ENCODE peak calls at places on chromosomes 5 and 9, in five cellular contexts. One of them, this sample, is unnamed.

GRCh38 chr9:104794070-104794469 is 30.1 kb downstream of the NIPSNAP3B start:
- DNase-seq in IMR-90: no peak
- DNase-seq in dorsolateral prefrontal cortex: no peak
- DNase-seq in psoas muscle: no peak
- DNase-seq in RWPE1: no peak
- DNase-seq in this sample: no peak

GRCh38 chr9:116565986-116566385 is 121.1 kb upstream of the TRIM32 start:
- DNase-seq in IMR-90: no peak
- DNase-seq in dorsolateral prefrontal cortex: no peak
- DNase-seq in psoas muscle: no peak
- DNase-seq in RWPE1: no peak
- DNase-seq in this sample: no peak

GRCh38 chr9:18360005-18360404 is 113.9 kb upstream of the ADAMTSL1 start:
- DNase-seq in IMR-90: no peak
- DNase-seq in dorsolateral prefrontal cortex: no peak
- DNase-seq in psoas muscle: no peak
- DNase-seq in RWPE1: no peak
- DNase-seq in this sample: no peak

GRCh38 chr5:119708076-119708790 is 78.9 kb downstream of the FAM170A start:
- DNase-seq in IMR-90: no peak
- DNase-seq in dorsolateral prefrontal cortex: no peak
- DNase-seq in psoas muscle: no peak
- DNase-seq in RWPE1: no peak
- DNase-seq in this sample: no peak

GRCh38 chr9:71509054-71509453 is 259.3 kb downstream of the CEMIP2 start:
- DNase-seq in IMR-90: no peak
- DNase-seq in dorsolateral prefrontal cortex: no peak
- DNase-seq in psoas muscle: no peak
- DNase-seq in RWPE1: no peak
- DNase-seq in this sample: no peak

GRCh38 chr9:89372230-89372816 is 54.0 kb downstream of the SECISBP2 start:
- DNase-seq in IMR-90: no peak
- DNase-seq in dorsolateral prefrontal cortex: no peak
- DNase-seq in psoas muscle: no peak
- DNase-seq in RWPE1: no peak
- DNase-seq in this sample: no peak

GRCh38 chr5:56951131-56951945 is 585 bp downstream of the MIER3 start:
- DNase-seq in IMR-90: no peak
- DNase-seq in dorsolateral prefrontal cortex: no peak
- DNase-seq in psoas muscle: peak
- DNase-seq in RWPE1: peak
- DNase-seq in this sample: no peak

GRCh38 chr5:142584843-142585242 is 101.0 kb downstream of the FGF1 start:
- DNase-seq in IMR-90: no peak
- DNase-seq in dorsolateral prefrontal cortex: no peak
- DNase-seq in psoas muscle: no peak
- DNase-seq in RWPE1: no peak
- DNase-seq in this sample: no peak

GRCh38 chr5:154189256-154189818 is 1.2 kb upstream of the GALNT10 start:
- DNase-seq in IMR-90: no peak
- DNase-seq in dorsolateral prefrontal cortex: no peak
- DNase-seq in psoas muscle: no peak
- DNase-seq in RWPE1: no peak
- DNase-seq in this sample: peak

GRCh38 chr5:135229679-135230132 is 169.3 kb downstream of the MACROH2A1 start:
- DNase-seq in IMR-90: no peak
- DNase-seq in dorsolateral prefrontal cortex: no peak
- DNase-seq in psoas muscle: no peak
- DNase-seq in RWPE1: no peak
- DNase-seq in this sample: peak

GRCh38 chr5:135228236-135228635 is 170.8 kb downstream of the MACROH2A1 start:
- DNase-seq in IMR-90: no peak
- DNase-seq in dorsolateral prefrontal cortex: no peak
- DNase-seq in psoas muscle: no peak
- DNase-seq in RWPE1: no peak
- DNase-seq in this sample: peak

GRCh38 chr5:135230326-135230925 is 168.6 kb downstream of the MACROH2A1 start:
- DNase-seq in IMR-90: peak
- DNase-seq in dorsolateral prefrontal cortex: peak
- DNase-seq in psoas muscle: peak
- DNase-seq in RWPE1: no peak
- DNase-seq in this sample: peak

GRCh38 chr5:135227064-135228022 is 171.7 kb downstream of the MACROH2A1 start:
- DNase-seq in IMR-90: no peak
- DNase-seq in dorsolateral prefrontal cortex: no peak
- DNase-seq in psoas muscle: no peak
- DNase-seq in RWPE1: no peak
- DNase-seq in this sample: no peak

DNA sequence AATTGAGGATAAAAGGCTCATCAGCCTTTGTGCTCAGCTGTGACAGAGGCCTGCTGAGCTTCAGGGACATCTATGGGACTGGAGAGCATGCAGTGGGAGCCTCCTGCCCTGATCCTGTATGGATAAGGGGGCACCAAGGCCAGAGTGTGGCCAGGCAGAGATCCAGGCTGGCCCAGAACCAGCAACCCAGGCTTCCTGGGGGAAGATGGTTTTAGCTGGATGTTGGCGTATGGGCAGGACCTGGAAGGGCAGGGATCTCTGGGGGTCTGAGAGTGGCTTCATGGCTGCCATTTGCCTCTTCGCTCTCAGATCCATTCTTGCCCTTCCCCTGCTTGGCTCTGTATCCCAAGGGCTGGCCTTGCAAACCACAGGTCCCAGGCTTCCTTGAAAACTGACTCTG is 169.9 kb downstream of the MACROH2A1 start:
- DNase-seq in IMR-90: no peak
- DNase-seq in dorsolateral prefrontal cortex: no peak
- DNase-seq in psoas muscle: no peak
- DNase-seq in RWPE1: no peak
- DNase-seq in this sample: peak
- H3K27ac ChIP-seq in IMR-90: no peak
- H3K27ac ChIP-seq in dorsolateral prefrontal cortex: no peak
- H3K27ac ChIP-seq in psoas muscle: no peak
- H3K27ac ChIP-seq in RWPE1: no peak
- H3K27ac ChIP-seq in this sample: no peak

GRCh38 chr5:134020188-134020587 is 15.4 kb upstream of the VDAC1 start:
- DNase-seq in IMR-90: no peak
- DNase-seq in dorsolateral prefrontal cortex: no peak
- DNase-seq in psoas muscle: no peak
- DNase-seq in RWPE1: no peak
- DNase-seq in this sample: no peak
- H3K27ac ChIP-seq in IMR-90: no peak
- H3K27ac ChIP-seq in dorsolateral prefrontal cortex: no peak
- H3K27ac ChIP-seq in psoas muscle: no peak
- H3K27ac ChIP-seq in RWPE1: no peak
- H3K27ac ChIP-seq in this sample: no peak

GRCh38 chr9:121736964-121737462 is 85.6 kb downstream of the DAB2IP start:
- DNase-seq in IMR-90: no peak
- DNase-seq in dorsolateral prefrontal cortex: no peak
- DNase-seq in psoas muscle: peak
- DNase-seq in RWPE1: peak
- DNase-seq in this sample: peak

GRCh38 chr9:121735065-121735791 is 83.8 kb downstream of the DAB2IP start:
- DNase-seq in IMR-90: peak
- DNase-seq in dorsolateral prefrontal cortex: no peak
- DNase-seq in psoas muscle: no peak
- DNase-seq in RWPE1: peak
- DNase-seq in this sample: no peak

GRCh38 chr9:121736147-121736721 is 84.8 kb downstream of the DAB2IP start:
- DNase-seq in IMR-90: peak
- DNase-seq in dorsolateral prefrontal cortex: no peak
- DNase-seq in psoas muscle: peak
- DNase-seq in RWPE1: peak
- DNase-seq in this sample: peak

GRCh38 chr9:121734465-121734864 is 83.0 kb downstream of the DAB2IP start:
- DNase-seq in IMR-90: peak
- DNase-seq in dorsolateral prefrontal cortex: no peak
- DNase-seq in psoas muscle: no peak
- DNase-seq in RWPE1: no peak
- DNase-seq in this sample: no peak

GRCh38 chr9:121735792-121736130 is 84.3 kb downstream of the DAB2IP start:
- DNase-seq in IMR-90: no peak
- DNase-seq in dorsolateral prefrontal cortex: no peak
- DNase-seq in psoas muscle: no peak
- DNase-seq in RWPE1: peak
- DNase-seq in this sample: no peak
- H3K27ac ChIP-seq in IMR-90: peak
- H3K27ac ChIP-seq in dorsolateral prefrontal cortex: peak
- H3K27ac ChIP-seq in psoas muscle: peak
- H3K27ac ChIP-seq in RWPE1: peak
- H3K27ac ChIP-seq in this sample: peak

DNA sequence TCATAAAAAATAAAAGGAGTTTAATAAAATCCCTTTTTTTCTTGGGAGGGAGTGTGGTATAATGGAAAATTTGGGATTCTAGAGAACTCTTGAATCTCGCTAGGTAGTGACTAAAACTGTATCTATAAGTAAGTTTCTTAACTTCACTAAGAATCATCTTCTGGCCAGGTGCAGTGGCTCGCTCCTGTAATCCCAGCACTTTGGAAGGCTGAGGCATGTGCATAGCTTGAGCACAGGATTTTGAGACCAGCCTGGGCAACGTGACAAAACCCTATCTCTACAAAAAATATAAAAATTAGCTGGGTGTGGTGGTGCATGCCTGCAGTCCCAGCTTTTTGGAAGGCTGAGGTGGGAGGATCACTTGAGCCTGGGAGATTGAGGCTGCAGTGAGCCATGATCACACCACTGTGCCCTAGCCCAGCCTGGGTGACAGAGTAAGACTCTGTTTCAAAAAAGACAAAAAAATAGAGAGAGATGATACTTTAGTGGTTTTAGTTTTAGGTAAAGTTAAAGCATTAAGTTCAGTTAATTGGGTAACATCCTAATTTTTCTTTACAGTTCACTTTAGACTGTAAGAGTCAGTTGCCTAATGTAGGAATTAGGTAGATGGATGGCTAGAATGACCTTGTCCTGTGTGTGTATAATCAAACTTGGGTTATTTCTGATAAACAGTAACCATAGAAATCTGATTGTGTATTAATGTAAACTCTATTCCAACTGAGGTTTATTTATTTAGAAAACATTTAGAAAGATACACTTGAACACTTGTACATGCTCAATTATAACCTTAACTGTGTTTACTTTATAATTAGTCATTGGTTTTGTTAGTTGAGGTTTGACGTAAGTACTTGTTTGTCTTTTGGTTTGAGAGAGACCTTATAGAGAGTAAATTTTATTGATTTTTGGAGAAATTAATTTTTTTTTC is 17.8 kb downstream of the UNC13B start:
- DNase-seq in IMR-90: no peak
- DNase-seq in dorsolateral prefrontal cortex: no peak
- DNase-seq in psoas muscle: no peak
- DNase-seq in RWPE1: no peak
- DNase-seq in this sample: no peak
- H3K27ac ChIP-seq in IMR-90: no peak
- H3K27ac ChIP-seq in dorsolateral prefrontal cortex: no peak
- H3K27ac ChIP-seq in psoas muscle: no peak
- H3K27ac ChIP-seq in RWPE1: no peak
- H3K27ac ChIP-seq in this sample: no peak

DNA sequence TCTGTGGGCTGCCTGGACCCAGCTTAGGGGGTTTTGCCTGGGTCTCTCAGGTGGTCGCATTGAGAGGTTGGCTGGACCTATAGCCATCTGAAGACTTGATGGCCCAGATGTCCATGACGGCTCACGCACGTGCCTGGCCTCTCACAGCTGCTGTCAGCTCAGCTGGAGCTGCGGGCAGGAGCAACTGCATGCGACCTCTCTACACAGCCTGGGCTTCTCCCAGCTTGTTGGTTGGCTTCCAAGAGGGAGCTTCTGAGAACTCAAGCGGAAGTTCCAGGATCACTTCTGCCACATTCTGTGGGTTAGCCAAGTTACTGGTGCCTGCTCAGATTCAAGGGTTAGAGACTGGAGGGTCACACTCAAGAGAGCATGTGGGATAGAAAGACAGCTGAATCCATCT is 99.2 kb downstream of the DAPK1 start:
- DNase-seq in IMR-90: no peak
- DNase-seq in dorsolateral prefrontal cortex: no peak
- DNase-seq in psoas muscle: peak
- DNase-seq in RWPE1: no peak
- DNase-seq in this sample: peak
- H3K27ac ChIP-seq in IMR-90: no peak
- H3K27ac ChIP-seq in dorsolateral prefrontal cortex: no peak
- H3K27ac ChIP-seq in psoas muscle: no peak
- H3K27ac ChIP-seq in RWPE1: no peak
- H3K27ac ChIP-seq in this sample: no peak

DNA sequence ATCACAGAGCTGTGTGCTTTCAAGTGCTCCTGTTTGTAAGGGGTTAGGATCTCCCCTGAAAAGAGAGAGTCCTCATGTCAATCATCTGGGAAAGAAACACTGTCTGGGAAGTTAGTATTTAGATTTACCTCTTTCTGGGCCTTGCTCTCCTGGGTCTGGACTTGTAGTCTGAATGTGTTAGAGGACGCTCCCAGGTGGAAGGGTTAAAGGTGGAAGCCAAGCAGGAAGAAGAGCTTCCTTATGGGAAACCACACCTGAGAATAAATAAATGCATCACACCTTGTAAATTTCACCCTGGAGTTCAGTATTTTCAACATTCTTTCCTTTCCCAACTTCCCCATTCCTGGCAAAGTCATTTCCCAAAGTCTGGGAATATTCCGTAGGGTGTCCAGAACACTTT is 1.3 kb downstream of the PLGRKT start:
- DNase-seq in IMR-90: no peak
- DNase-seq in dorsolateral prefrontal cortex: no peak
- DNase-seq in psoas muscle: no peak
- DNase-seq in RWPE1: no peak
- DNase-seq in this sample: no peak
- H3K27ac ChIP-seq in IMR-90: no peak
- H3K27ac ChIP-seq in dorsolateral prefrontal cortex: peak
- H3K27ac ChIP-seq in psoas muscle: no peak
- H3K27ac ChIP-seq in RWPE1: no peak
- H3K27ac ChIP-seq in this sample: peak

GRCh38 chr9:107852891-107853290 is 363.3 kb upstream of the KLF4 start:
- DNase-seq in IMR-90: no peak
- DNase-seq in dorsolateral prefrontal cortex: no peak
- DNase-seq in psoas muscle: no peak
- DNase-seq in RWPE1: no peak
- DNase-seq in this sample: no peak
- H3K27ac ChIP-seq in IMR-90: no peak
- H3K27ac ChIP-seq in dorsolateral prefrontal cortex: no peak
- H3K27ac ChIP-seq in psoas muscle: no peak
- H3K27ac ChIP-seq in RWPE1: no peak
- H3K27ac ChIP-seq in this sample: no peak